ENCODE peak calls at places on chromosomes 1 and 21, in eight cellular contexts. One of them, this sample, is unnamed.

GRCh38 chr1:231603598-231604275 is 22.9 kb upstream of the DISC1 start:
- DNase-seq in stimulated activated CD4-positive, alpha-beta T cell treated with anti-CD3 and anti-CD28 coated beads, Interleukin-4, amount 100 ng/mL, for 48 hours: peak; percentile 12
- DNase-seq in T1000: peak; percentile 18
- DNase-seq in stimulated activated CD8-positive, alpha-beta memory T cell treated with anti-CD3 and anti-CD28 coated beads, Interleukin-2, amount 100 ng/mL, for 48 hours: no peak
- DNase-seq in foreskin fibroblast: peak; percentile 72
- DNase-seq in fibroblast of pulmonary artery: peak; percentile 70
- DNase-seq in choroid plexus epithelial cell: peak; percentile 74
- DNase-seq in AG08396: peak; percentile 47
- DNase-seq in this sample: peak; percentile 41

GRCh38 chr1:101071470-101071886 is 45.9 kb upstream of the DPH5 start:
- DNase-seq in stimulated activated CD8-positive, alpha-beta memory T cell treated with anti-CD3 and anti-CD28 coated beads, Interleukin-2, amount 100 ng/mL, for 48 hours: no peak
- DNase-seq in T1000: no peak
- DNase-seq in foreskin fibroblast: no peak
- DNase-seq in AG08396: no peak
- DNase-seq in choroid plexus epithelial cell: peak; percentile 25
- DNase-seq in stimulated activated CD4-positive, alpha-beta T cell treated with anti-CD3 and anti-CD28 coated beads, Interleukin-4, amount 100 ng/mL, for 48 hours: no peak
- DNase-seq in fibroblast of pulmonary artery: peak; percentile 69
- DNase-seq in this sample: no peak

GRCh38 chr1:27521336-27522147 is 31.6 kb upstream of the WASF2 start:
- DNase-seq in T1000: no peak
- DNase-seq in stimulated activated CD8-positive, alpha-beta memory T cell treated with anti-CD3 and anti-CD28 coated beads, Interleukin-2, amount 100 ng/mL, for 48 hours: peak; percentile 46
- DNase-seq in AG08396: no peak
- DNase-seq in foreskin fibroblast: no peak
- DNase-seq in fibroblast of pulmonary artery: no peak
- DNase-seq in stimulated activated CD4-positive, alpha-beta T cell treated with anti-CD3 and anti-CD28 coated beads, Interleukin-4, amount 100 ng/mL, for 48 hours: peak; percentile 32
- DNase-seq in choroid plexus epithelial cell: no peak
- DNase-seq in this sample: peak; percentile 24

GRCh38 chr1:183281039-183281438 is 95.0 kb downstream of the LAMC2 start:
- DNase-seq in choroid plexus epithelial cell: peak; percentile 64
- DNase-seq in fibroblast of pulmonary artery: peak; percentile 92
- DNase-seq in stimulated activated CD8-positive, alpha-beta memory T cell treated with anti-CD3 and anti-CD28 coated beads, Interleukin-2, amount 100 ng/mL, for 48 hours: no peak
- DNase-seq in foreskin fibroblast: peak; percentile 89
- DNase-seq in stimulated activated CD4-positive, alpha-beta T cell treated with anti-CD3 and anti-CD28 coated beads, Interleukin-4, amount 100 ng/mL, for 48 hours: no peak
- DNase-seq in AG08396: no peak
- DNase-seq in T1000: peak; percentile 52
- DNase-seq in this sample: no peak

GRCh38 chr21:15326032-15326867 is 261.4 kb upstream of the NRIP1 start:
- DNase-seq in AG08396: no peak
- DNase-seq in stimulated activated CD4-positive, alpha-beta T cell treated with anti-CD3 and anti-CD28 coated beads, Interleukin-4, amount 100 ng/mL, for 48 hours: no peak
- DNase-seq in fibroblast of pulmonary artery: no peak
- DNase-seq in choroid plexus epithelial cell: no peak
- DNase-seq in foreskin fibroblast: no peak
- DNase-seq in T1000: no peak
- DNase-seq in stimulated activated CD8-positive, alpha-beta memory T cell treated with anti-CD3 and anti-CD28 coated beads, Interleukin-2, amount 100 ng/mL, for 48 hours: no peak
- DNase-seq in this sample: no peak

GRCh38 chr1:113987259-113987658 is 8.0 kb downstream of the OLFML3 start:
- DNase-seq in fibroblast of pulmonary artery: no peak
- DNase-seq in stimulated activated CD4-positive, alpha-beta T cell treated with anti-CD3 and anti-CD28 coated beads, Interleukin-4, amount 100 ng/mL, for 48 hours: no peak
- DNase-seq in AG08396: no peak
- DNase-seq in choroid plexus epithelial cell: no peak
- DNase-seq in foreskin fibroblast: no peak
- DNase-seq in T1000: no peak
- DNase-seq in stimulated activated CD8-positive, alpha-beta memory T cell treated with anti-CD3 and anti-CD28 coated beads, Interleukin-2, amount 100 ng/mL, for 48 hours: no peak
- DNase-seq in this sample: no peak

GRCh38 chr1:117511273-117511672 is 94.6 kb upstream of the TENT5C start:
- DNase-seq in T1000: no peak
- DNase-seq in foreskin fibroblast: no peak
- DNase-seq in AG08396: no peak
- DNase-seq in stimulated activated CD4-positive, alpha-beta T cell treated with anti-CD3 and anti-CD28 coated beads, Interleukin-4, amount 100 ng/mL, for 48 hours: no peak
- DNase-seq in fibroblast of pulmonary artery: no peak
- DNase-seq in stimulated activated CD8-positive, alpha-beta memory T cell treated with anti-CD3 and anti-CD28 coated beads, Interleukin-2, amount 100 ng/mL, for 48 hours: no peak
- DNase-seq in choroid plexus epithelial cell: no peak
- DNase-seq in this sample: no peak

GRCh38 chr1:112929979-112930378 is 26.0 kb downstream of the SLC16A1 start:
- DNase-seq in AG08396: no peak
- DNase-seq in T1000: no peak
- DNase-seq in choroid plexus epithelial cell: no peak
- DNase-seq in stimulated activated CD4-positive, alpha-beta T cell treated with anti-CD3 and anti-CD28 coated beads, Interleukin-4, amount 100 ng/mL, for 48 hours: no peak
- DNase-seq in foreskin fibroblast: no peak
- DNase-seq in fibroblast of pulmonary artery: no peak
- DNase-seq in stimulated activated CD8-positive, alpha-beta memory T cell treated with anti-CD3 and anti-CD28 coated beads, Interleukin-2, amount 100 ng/mL, for 48 hours: no peak
- DNase-seq in this sample: no peak

GRCh38 chr1:67393240-67393639 is 37.0 kb downstream of the SERBP1 start:
- DNase-seq in T1000: no peak
- DNase-seq in stimulated activated CD4-positive, alpha-beta T cell treated with anti-CD3 and anti-CD28 coated beads, Interleukin-4, amount 100 ng/mL, for 48 hours: no peak
- DNase-seq in stimulated activated CD8-positive, alpha-beta memory T cell treated with anti-CD3 and anti-CD28 coated beads, Interleukin-2, amount 100 ng/mL, for 48 hours: no peak
- DNase-seq in fibroblast of pulmonary artery: no peak
- DNase-seq in choroid plexus epithelial cell: no peak
- DNase-seq in foreskin fibroblast: no peak
- DNase-seq in AG08396: no peak
- DNase-seq in this sample: no peak

GRCh38 chr1:9004731-9005708 is 21.2 kb downstream of the SLC2A7 start:
- DNase-seq in fibroblast of pulmonary artery: peak; percentile 86
- DNase-seq in foreskin fibroblast: peak; percentile 88
- DNase-seq in stimulated activated CD8-positive, alpha-beta memory T cell treated with anti-CD3 and anti-CD28 coated beads, Interleukin-2, amount 100 ng/mL, for 48 hours: peak; percentile 84
- DNase-seq in T1000: no peak
- DNase-seq in choroid plexus epithelial cell: peak; percentile 91
- DNase-seq in AG08396: peak; percentile 91
- DNase-seq in stimulated activated CD4-positive, alpha-beta T cell treated with anti-CD3 and anti-CD28 coated beads, Interleukin-4, amount 100 ng/mL, for 48 hours: peak; percentile 77
- DNase-seq in this sample: peak; percentile 72

GRCh38 chr1:55813619-55814018 is 598.5 kb upstream of the USP24 start:
- DNase-seq in fibroblast of pulmonary artery: peak; percentile 96
- DNase-seq in choroid plexus epithelial cell: peak; percentile 88
- DNase-seq in stimulated activated CD8-positive, alpha-beta memory T cell treated with anti-CD3 and anti-CD28 coated beads, Interleukin-2, amount 100 ng/mL, for 48 hours: no peak
- DNase-seq in AG08396: peak; percentile 39
- DNase-seq in T1000: no peak
- DNase-seq in stimulated activated CD4-positive, alpha-beta T cell treated with anti-CD3 and anti-CD28 coated beads, Interleukin-4, amount 100 ng/mL, for 48 hours: no peak
- DNase-seq in foreskin fibroblast: peak; percentile 90
- DNase-seq in this sample: no peak

GRCh38 chr21:32516729-32517649 is 68.3 kb downstream of the TCP10L start:
- DNase-seq in choroid plexus epithelial cell: peak; percentile 98
- DNase-seq in foreskin fibroblast: peak; percentile 76
- DNase-seq in AG08396: peak; percentile 33
- DNase-seq in fibroblast of pulmonary artery: peak; percentile 99
- DNase-seq in T1000: peak; percentile 72
- DNase-seq in stimulated activated CD4-positive, alpha-beta T cell treated with anti-CD3 and anti-CD28 coated beads, Interleukin-4, amount 100 ng/mL, for 48 hours: no peak
- DNase-seq in stimulated activated CD8-positive, alpha-beta memory T cell treated with anti-CD3 and anti-CD28 coated beads, Interleukin-2, amount 100 ng/mL, for 48 hours: no peak
- DNase-seq in this sample: no peak

GRCh38 chr1:63557365-63557987 is 34.2 kb downstream of the EFCAB7 start:
- DNase-seq in foreskin fibroblast: peak; percentile 66
- DNase-seq in choroid plexus epithelial cell: peak; percentile 75
- DNase-seq in stimulated activated CD4-positive, alpha-beta T cell treated with anti-CD3 and anti-CD28 coated beads, Interleukin-4, amount 100 ng/mL, for 48 hours: peak; percentile 6
- DNase-seq in T1000: no peak
- DNase-seq in AG08396: peak; percentile 24
- DNase-seq in fibroblast of pulmonary artery: peak; percentile 63
- DNase-seq in stimulated activated CD8-positive, alpha-beta memory T cell treated with anti-CD3 and anti-CD28 coated beads, Interleukin-2, amount 100 ng/mL, for 48 hours: peak; percentile 1
- DNase-seq in this sample: no peak

This sample was measured in memory B cell.